ENCODE peak calls at places on chromosomes 11 and 22, in four cellular contexts. W is WTC11, T is A549, R is HepG2. O is an unnamed sample.

GRCh38 chr22:19525666-19526065 is 1.5 kb upstream of the CLDN5 start:
- DNase-seq in T (no peak), R (no peak), W (no peak), O (no peak)

GRCh38 chr11:36372101-36372767 is 76.1 kb downstream of the PRR5L start:
- DNase-seq in R (no peak), W (no peak), T (peak; percentile 28), O (no peak)

GRCh38 chr22:50112151-50113118 is 22.6 kb downstream of the MOV10L1 start:
- DNase-seq in T (no peak), W (no peak), R (no peak), O (no peak)

GRCh38 chr11:130513132-130513531 is 64.7 kb downstream of the ADAMTS15 start:
- DNase-seq in T (no peak), R (no peak), W (no peak), O (no peak)

GRCh38 chr11:122365545-122366380 is 249.7 kb upstream of the BLID start:
- DNase-seq in T (no peak), W (no peak), R (no peak), O (no peak)

GRCh38 chr11:117479372-117479771 is 151.7 kb downstream of the CEP164 start:
- DNase-seq in W (peak; percentile 63), R (no peak), T (no peak), O (peak; percentile 27)

GRCh38 chr22:19800761-19801244 is 40.2 kb downstream of the TBX1 start:
- DNase-seq in R (peak; percentile 34), W (peak; percentile 58), T (peak; percentile 39), O (peak; percentile 60)

GRCh38 chr11:119114351-119114750 is 7.0 kb upstream of the HINFP start:
- DNase-seq in W (no peak), R (no peak), T (no peak), O (no peak)

GRCh38 chr11:82995754-82996398 is 75.8 kb downstream of the RAB30 start:
- DNase-seq in R (no peak), T (no peak), W (no peak), O (no peak)

GRCh38 chr22:44891293-44891747 is 118.5 kb downstream of the PHF21B start:
- DNase-seq in T (no peak), R (no peak), W (no peak), O (no peak)

GRCh38 chr22:44888491-44888941 is 121.3 kb downstream of the PHF21B start:
- DNase-seq in R (no peak), W (peak; percentile 57), T (no peak), O (no peak)

GRCh38 chr22:44887941-44888366 is 121.9 kb downstream of the PHF21B start:
- DNase-seq in T (no peak), R (no peak), W (no peak), O (no peak)

GRCh38 chr22:44890416-44891292 is 119.2 kb downstream of the PHF21B start:
- DNase-seq in W (no peak), R (no peak), T (no peak), O (no peak)

DNA sequence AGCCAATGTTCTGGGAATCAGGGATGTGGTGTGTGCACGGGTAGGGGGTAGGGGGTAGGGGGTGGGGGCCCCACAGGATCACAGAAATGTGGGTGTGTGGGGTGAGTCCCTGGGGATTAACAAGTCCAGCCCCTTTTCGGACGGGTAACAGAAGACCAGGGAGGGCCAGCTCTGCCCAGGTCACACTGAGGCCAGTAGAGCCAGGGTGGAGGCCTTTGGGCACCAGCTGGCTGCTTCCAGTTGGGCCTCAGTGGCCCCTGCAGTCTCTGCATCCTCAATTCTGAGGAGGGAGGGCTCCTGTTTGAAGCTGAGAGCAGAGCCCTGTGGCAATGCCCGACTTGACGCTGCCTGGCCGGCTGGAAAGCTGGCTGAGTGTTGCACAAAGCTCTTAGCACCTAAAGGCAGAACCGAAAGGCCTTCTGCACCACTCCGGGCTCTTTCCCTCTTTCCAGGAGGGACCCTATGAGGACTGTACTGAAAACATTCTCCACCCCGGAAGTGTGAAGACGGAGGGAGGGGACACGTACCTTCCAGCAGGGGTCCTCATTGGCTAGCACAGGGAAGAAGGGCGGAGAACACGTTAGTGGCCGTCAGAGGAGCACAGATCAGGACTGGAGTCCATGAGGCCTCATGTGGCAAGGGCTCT is 120.4 kb downstream of the PHF21B start:
- DNase-seq in T (no peak), W (no peak), R (no peak), O (peak; percentile 60)
- TF ChIP-seq NR3C1 in T (no peak), W (no peak), R (no peak), O (no peak)

GRCh38 chr22:36573815-36574350 is 44.9 kb upstream of the EIF3D start:
- DNase-seq in R (no peak), T (no peak), W (no peak), O (no peak)
- TF ChIP-seq MAX in R (no peak), T (no peak), W (no peak), O (no peak)

DNA sequence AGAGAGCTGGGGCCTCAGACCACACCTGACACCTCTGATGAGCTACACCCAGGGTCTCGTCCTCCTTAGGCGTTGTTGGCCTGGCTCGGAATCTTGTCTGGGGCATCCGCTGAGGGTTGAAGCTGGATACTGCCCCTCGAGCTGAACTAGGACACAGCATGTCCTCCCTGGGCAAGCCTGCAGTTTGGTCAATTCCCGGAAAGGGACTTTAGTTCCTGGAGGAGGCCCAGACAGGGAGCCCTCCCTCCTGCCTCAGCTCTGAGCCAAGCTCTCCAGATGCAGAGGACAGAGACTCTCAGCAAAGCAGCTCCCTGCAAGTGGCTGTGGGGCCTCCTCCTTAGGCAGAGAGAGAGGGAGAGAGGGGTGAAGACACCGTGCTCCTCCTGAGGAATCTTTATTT is 4.9 kb downstream of the APOL3 start:
- DNase-seq in R (peak; percentile 35), W (no peak), T (no peak), O (peak; percentile 48)
- TF ChIP-seq NR3C1 in R (no peak), W (no peak), T (no peak), O (no peak)

GRCh38 chr11:63765688-63766241 is 2.8 kb downstream of the ZFTA start:
- DNase-seq in W (peak; percentile 18), T (no peak), R (no peak), O (no peak)

GRCh38 chr11:63764201-63764711 is 4.3 kb downstream of the ZFTA start:
- DNase-seq in R (no peak), W (no peak), T (no peak), O (no peak)

GRCh38 chr11:63763506-63764200 is 4.9 kb downstream of the ZFTA start:
- DNase-seq in W (peak; percentile 83), R (no peak), T (no peak), O (no peak)

GRCh38 chr11:63766501-63767270 is 1.9 kb downstream of the ZFTA start:
- DNase-seq in W (no peak), T (no peak), R (peak; percentile 47), O (peak; percentile 36)

GRCh38 chr11:63764712-63765631 is 3.6 kb downstream of the ZFTA start:
- DNase-seq in W (peak; percentile 47), R (peak; percentile 75), T (peak; percentile 33), O (no peak)
- TF ChIP-seq MAX in W (no peak), R (no peak), T (no peak), O (no peak)

GRCh38 chr22:25668437-25668836 is 73.6 kb upstream of the MYO18B start:
- DNase-seq in T (peak; percentile 11), R (peak; percentile 92), W (no peak), O (no peak)
- TF ChIP-seq NR3C1 in T (no peak), R (no peak), W (no peak), O (no peak)

DNA sequence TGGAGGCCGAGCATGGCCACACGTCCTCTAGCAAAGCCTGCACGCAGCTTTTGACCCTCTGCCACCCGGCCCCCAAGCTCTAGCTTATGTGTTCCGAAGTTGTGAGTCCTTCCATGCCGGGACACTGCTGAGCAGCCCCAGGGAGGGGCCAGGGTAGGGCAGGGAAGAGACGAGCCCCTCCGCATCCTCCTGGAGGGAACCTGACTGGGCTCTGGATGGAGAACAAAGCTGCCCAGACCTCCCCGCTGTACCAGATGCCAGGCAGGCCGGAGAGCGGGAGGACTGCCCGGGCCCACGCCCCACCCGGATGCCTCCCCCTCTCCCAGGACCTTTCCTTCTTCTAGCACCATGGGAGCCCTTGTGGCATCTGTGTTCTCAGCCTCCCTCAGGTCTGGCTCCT is 46.2 kb downstream of the ALX4 start:
- DNase-seq in T (no peak), W (no peak), R (no peak), O (no peak)
- TF ChIP-seq MAX in T (no peak), W (no peak), R (no peak), O (no peak)

GRCh38 chr11:67535577-67535976 is 12.3 kb upstream of the CABP2 start:
- DNase-seq in R (no peak), W (no peak), T (no peak), O (no peak)

GRCh38 chr11:67530282-67530592 is 7.0 kb upstream of the CABP2 start:
- DNase-seq in W (no peak), T (no peak), R (no peak), O (no peak)

GRCh38 chr11:67538306-67538705 is 15.1 kb upstream of the CABP2 start:
- DNase-seq in W (no peak), R (no peak), T (no peak), O (no peak)

GRCh38 chr11:67532889-67533288 is 9.6 kb upstream of the CABP2 start:
- DNase-seq in R (no peak), T (no peak), W (no peak), O (no peak)

GRCh38 chr11:67534070-67534679 is 10.9 kb upstream of the CABP2 start:
- DNase-seq in R (no peak), T (peak; percentile 52), W (no peak), O (no peak)
- TF ChIP-seq NR3C1 in R (no peak), T (no peak), W (no peak), O (no peak)

GRCh38 chr11:112206071-112206470 is 20.2 kb upstream of the PTS start:
- DNase-seq in W (no peak), R (no peak), T (no peak), O (no peak)
- TF ChIP-seq MAX in W (no peak), R (no peak), T (no peak), O (no peak)